ENCODE peak calls at places on chromosomes 11 and 22, in eight cellular contexts. B is kidney, F is GM23248, O is astrocyte, G is HepG2, S is DND-41, A is endothelial cell of umbilical vein, Z is fibroblast of lung. Q is an unnamed sample.

GRCh38 chr11:92596596-92597317 is 372.1 kb downstream of the FAT3 start:
- DNase-seq in B (no peak), O (peak; percentile 54), F (peak; percentile 36), A (no peak), Z (no peak), S (no peak), G (no peak), Q (no peak)

GRCh38 chr11:70109903-70110302 is 31.8 kb downstream of the ANO1 start:
- DNase-seq in B (no peak), O (no peak), A (no peak), F (no peak), S (no peak), G (no peak), Z (no peak), Q (no peak)

GRCh38 chr11:8639655-8640054 is 42.8 kb downstream of the TRIM66 start:
- DNase-seq in O (no peak), S (no peak), F (no peak), A (no peak), Z (no peak), B (no peak), G (no peak), Q (no peak)

GRCh38 chr11:61775606-61776554 is 16.5 kb downstream of the TMEM258 start:
- DNase-seq in O (no peak), Z (no peak), G (no peak), B (peak; percentile 75), F (no peak), S (no peak), A (no peak), Q (no peak)

GRCh38 chr11:57290288-57290687 is 34.5 kb downstream of the TNKS1BP1 start:
- DNase-seq in A (peak; percentile 36), B (no peak), Z (peak; percentile 40), G (no peak), O (peak; percentile 76), S (no peak), F (peak; percentile 83), Q (no peak)

GRCh38 chr11:70511345-70511744 is 113.0 kb downstream of the CTTN start:
- DNase-seq in Z (no peak), G (no peak), O (no peak), A (no peak), F (no peak), S (no peak), B (no peak), Q (no peak)

GRCh38 chr11:31492320-31492913 is 17.0 kb downstream of the IMMP1L start:
- DNase-seq in B (no peak), S (no peak), G (no peak), O (peak; percentile 72), Z (peak; percentile 58), A (no peak), F (peak; percentile 35), Q (no peak)

GRCh38 chr22:23752090-23752691 is 1.3 kb upstream of the ZNF70 start:
- DNase-seq in B (no peak), Z (no peak), O (no peak), F (no peak), G (no peak), A (no peak), S (no peak), Q (no peak)

GRCh38 chr11:76696756-76697155 is 26.2 kb upstream of the LRRC32 start:
- DNase-seq in A (no peak), S (no peak), G (no peak), F (no peak), B (no peak), Z (no peak), O (no peak), Q (no peak)

GRCh38 chr11:102464037-102464436 is 11.5 kb upstream of the TMEM123 start:
- DNase-seq in Z (no peak), F (no peak), O (no peak), A (no peak), G (no peak), S (no peak), B (no peak), Q (no peak)

GRCh38 chr11:103281301-103281700 is 172.1 kb downstream of the DYNC2H1 start:
- DNase-seq in S (no peak), A (no peak), O (no peak), F (peak; percentile 38), G (no peak), Z (peak; percentile 9), B (no peak), Q (no peak)

GRCh38 chr11:43644626-43645299 is 35.8 kb upstream of the HSD17B12 start:
- DNase-seq in O (peak; percentile 0), G (peak; percentile 16), A (no peak), F (peak; percentile 54), B (no peak), Z (peak; percentile 61), S (peak; percentile 11), Q (no peak)

GRCh38 chr11:126892781-126893180 is 107.8 kb downstream of the KIRREL3 start:
- DNase-seq in B (no peak), F (no peak), G (no peak), Z (no peak), S (no peak), A (no peak), O (no peak), Q (peak; percentile 21)

GRCh38 chr11:110808291-110808690 is 96.1 kb upstream of the ARHGAP20 start:
- DNase-seq in B (no peak), F (no peak), Z (no peak), S (no peak), O (no peak), G (no peak), A (no peak), Q (no peak)

GRCh38 chr11:115808351-115808940 is 304.2 kb upstream of the CADM1 start:
- DNase-seq in S (no peak), A (no peak), Z (no peak), F (no peak), G (no peak), B (no peak), O (no peak), Q (no peak)

GRCh38 chr11:126592496-126593410 is 237.3 kb downstream of the ST3GAL4 start:
- DNase-seq in B (no peak), Z (no peak), F (no peak), S (no peak), G (no peak), A (no peak), O (no peak), Q (peak; percentile 72)

DNA sequence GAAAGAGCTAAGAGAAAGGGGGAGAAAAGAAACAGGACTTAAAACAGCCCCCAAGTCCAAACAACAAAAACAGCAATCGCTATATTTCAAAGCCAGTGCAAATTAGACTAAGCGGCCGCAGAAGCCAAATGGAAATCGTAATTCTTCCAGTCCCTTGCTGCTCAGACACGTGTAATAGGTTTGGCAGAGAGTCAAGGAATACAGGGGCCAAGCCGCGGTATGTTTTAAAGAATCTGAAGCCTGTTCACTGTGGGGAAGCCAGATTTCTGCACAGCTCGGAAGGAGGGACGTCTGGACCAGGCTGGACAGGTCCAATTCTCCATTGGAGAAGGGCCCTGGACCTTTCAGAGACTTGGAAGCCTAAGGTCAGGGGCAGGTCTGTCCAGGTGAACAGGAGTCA is 265.7 kb upstream of the ISX start:
- DNase-seq in F (no peak), A (no peak), O (peak; percentile 53), Z (no peak), G (no peak), B (peak; percentile 68), S (no peak), Q (no peak)
- H3K9ac ChIP-seq in F (no peak overlapping the region), A (no peak overlapping the region), O (no peak overlapping the region), Z (no peak overlapping the region), G (no peak overlapping the region), B (no peak overlapping the region), S (no peak overlapping the region), Q (no peak overlapping the region)

GRCh38 chr11:2302280-2302843 is 549 bp downstream of the TSPAN32 start:
- DNase-seq in Z (no peak), B (peak; percentile 70), F (no peak), A (no peak), G (no peak), O (no peak), S (no peak), Q (no peak)
- H3K4me1 ChIP-seq in Z (peaks cover 9% of the 10 kb centered on the region), B (peaks cover 6% of the 10 kb centered on the region), F (peaks cover 12% of the 10 kb centered on the region), A (peaks cover 7% of the 10 kb centered on the region), G (peaks cover 24% of the 10 kb centered on the region), O (peaks cover 11% of the 10 kb centered on the region), S (no peaks in the 10 kb centered on the region), Q (no peaks in the 10 kb centered on the region)

DNA sequence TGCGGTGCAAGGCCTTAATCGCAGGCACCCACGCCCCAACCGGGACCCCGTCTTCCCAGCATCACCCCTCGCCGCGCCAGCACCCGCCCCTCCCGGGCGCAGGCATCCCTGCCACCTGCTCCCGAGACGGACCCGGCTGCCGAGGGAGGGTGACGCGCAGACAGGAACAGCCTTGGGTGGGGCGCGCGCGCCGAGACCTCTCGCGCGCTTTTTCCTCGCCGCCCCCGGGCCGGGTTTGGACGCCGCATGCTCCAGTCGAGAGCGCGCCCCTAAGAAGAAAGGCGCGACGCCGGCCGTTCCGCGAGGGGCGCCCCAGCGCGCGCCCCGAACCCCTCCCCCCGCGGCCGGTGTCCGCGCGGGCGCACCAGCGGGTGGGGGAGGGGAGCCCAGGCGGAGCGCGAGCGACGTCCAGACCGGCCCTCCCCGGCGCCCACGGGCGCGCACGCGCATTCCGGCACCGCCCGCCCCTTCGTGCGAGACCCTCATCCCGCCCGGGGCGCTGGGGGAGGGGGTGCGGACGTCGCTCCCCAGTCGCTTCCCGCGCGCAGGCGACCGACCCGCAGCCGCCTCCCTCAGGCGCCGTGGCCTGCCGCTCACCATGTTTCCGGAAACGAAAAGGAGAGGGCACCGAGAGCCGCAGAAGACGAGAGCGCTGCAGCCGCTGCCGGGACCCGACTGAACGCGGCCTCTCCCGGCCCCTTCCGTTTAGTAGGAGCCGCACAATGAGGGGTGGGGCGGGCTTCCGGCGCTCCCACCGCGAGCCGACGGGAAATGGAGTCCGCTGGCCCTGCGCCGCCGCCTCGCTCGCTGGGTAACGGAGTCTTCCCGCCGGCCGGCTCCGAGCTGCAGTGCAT is at the start of gene CFL1:
- DNase-seq in B (peak; percentile 100), F (peak; percentile 100), A (peak; percentile 98), G (peak; percentile 91), Z (peak; percentile 97), S (peak; percentile 98), O (peak; percentile 92), Q (peak; percentile 99)
- H3K27ac ChIP-seq in B (peak within 1 kb of the TSS; percentile 98), F (peak within 1 kb of the TSS; percentile 84), A (peak within 1 kb of the TSS; percentile 77), G (peak within 1 kb of the TSS; percentile 90), Z (peak within 1 kb of the TSS; percentile 98), S (peak within 1 kb of the TSS; percentile 84), O (peak within 1 kb of the TSS; percentile 75), Q (peak within 1 kb of the TSS; percentile 95)

DNA sequence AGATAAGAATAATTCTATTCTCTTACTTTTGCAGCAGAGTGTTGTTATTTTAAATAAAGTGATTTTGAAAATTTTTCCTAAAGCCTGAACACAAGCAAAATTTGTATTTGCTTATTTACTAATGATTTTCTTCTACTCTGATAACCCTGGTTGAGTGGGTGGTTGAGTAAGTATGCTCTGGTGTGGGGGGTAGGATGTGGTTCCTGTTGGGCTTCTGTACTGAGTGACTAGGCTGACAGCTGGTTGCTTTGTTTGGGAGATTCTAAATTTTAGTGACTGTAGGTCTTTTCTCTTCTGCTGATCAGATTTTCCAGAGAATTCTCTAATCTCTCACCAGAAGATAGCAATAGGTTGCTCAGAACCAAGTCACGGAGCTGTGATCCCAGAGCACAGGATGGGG is 61.6 kb downstream of the METTL15 start:
- DNase-seq in O (peak; percentile 59), B (no peak), G (no peak), A (no peak), F (peak; percentile 42), S (peak; percentile 11), Z (no peak), Q (no peak)
- H3K9ac ChIP-seq in O (no peak overlapping the region), B (no peak overlapping the region), G (no peak overlapping the region), A (no peak overlapping the region), F (no peak overlapping the region), S (no peak overlapping the region), Z (no peak overlapping the region), Q (no peak overlapping the region)

DNA sequence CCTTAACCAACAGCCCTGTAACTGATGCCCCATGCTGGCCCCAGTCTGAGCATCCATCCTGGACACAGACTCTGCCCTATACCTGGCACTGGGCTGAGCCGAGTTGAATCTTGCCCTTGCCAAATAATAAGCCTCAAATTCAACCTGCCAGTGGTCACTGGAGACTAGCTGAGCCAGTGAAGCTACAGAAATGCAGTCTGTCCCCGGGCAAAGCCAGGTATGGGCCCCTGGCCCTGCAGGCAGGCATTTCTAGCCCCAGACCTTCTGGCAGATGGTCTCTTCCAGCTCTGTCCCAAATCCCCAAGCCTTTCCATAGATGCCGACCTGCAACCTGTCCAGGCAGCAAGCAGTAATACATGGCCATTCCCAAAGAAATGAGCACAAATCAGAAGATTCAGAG is 4.7 kb downstream of the CLPB start:
- DNase-seq in Z (no peak), B (no peak), O (no peak), G (no peak), A (no peak), F (no peak), S (no peak), Q (no peak)
- H3K4me1 ChIP-seq in Z (peaks cover 2% of the 10 kb centered on the region), B (peaks cover 6% of the 10 kb centered on the region), O (peaks cover 11% of the 10 kb centered on the region), G (peaks cover 60% of the 10 kb centered on the region), A (peaks cover 4% of the 10 kb centered on the region), F (peaks cover 25% of the 10 kb centered on the region), S (peaks cover 32% of the 10 kb centered on the region), Q (no peaks in the 10 kb centered on the region)

Q was measured in neural progenitor cell.